ENCODE peak calls at places on chromosomes 1 and 21, in seven cellular contexts. S, K, Y, P, L, X and J are unnamed samples.

GRCh38 chr1:203404546-203404945 is 53.6 kb upstream of the FMOD start:
- DNase-seq in S (no peak), K (no peak), Y (no peak), P (no peak), L (no peak), X (no peak), J (no peak)

GRCh38 chr1:97680460-97680859 is 240.4 kb downstream of the DPYD start:
- DNase-seq in S (no peak), K (peak; percentile 8), Y (no peak), P (no peak), L (no peak), X (no peak), J (no peak)

GRCh38 chr1:220544901-220545303 is 17.0 kb downstream of the MARK1 start:
- DNase-seq in S (no peak), K (peak; percentile 25), Y (no peak), P (no peak), L (peak; percentile 39), X (no peak), J (no peak)

GRCh38 chr1:150493175-150493574 is 6.0 kb downstream of the TARS2 start:
- DNase-seq in S (no peak), K (no peak), Y (no peak), P (no peak), L (no peak), X (no peak), J (no peak)

GRCh38 chr1:210416681-210417080 is 88.0 kb downstream of the HHAT start:
- DNase-seq in S (no peak), K (no peak), Y (no peak), P (no peak), L (no peak), X (no peak), J (no peak)

GRCh38 chr1:168234846-168235547 is 9.2 kb downstream of the SFT2D2 start:
- DNase-seq in S (no peak), K (peak; percentile 67), Y (no peak), P (no peak), L (peak; percentile 56), X (peak; percentile 31), J (no peak)

GRCh38 chr1:219555802-219556201 is 57.1 kb downstream of the ZC3H11B start:
- DNase-seq in S (no peak), K (peak; percentile 92), Y (no peak), P (no peak), L (no peak), X (no peak), J (no peak)

GRCh38 chr21:35005077-35005476 is 44.0 kb downstream of the RUNX1 start:
- DNase-seq in S (no peak), K (no peak), Y (no peak), P (no peak), L (no peak), X (no peak), J (no peak)

GRCh38 chr1:206550446-206550845 is 43.1 kb downstream of the RASSF5 start:
- DNase-seq in S (no peak), K (peak; percentile 16), Y (no peak), P (no peak), L (no peak), X (no peak), J (no peak)
- TF ChIP-seq CTCF in S (no peak), K (no peak), Y (no peak), P (no peak), L (no peak), X (no peak), J (no peak)

GRCh38 chr1:5273280-5274003 is 619.0 kb downstream of the AJAP1 start:
- DNase-seq in S (no peak), K (no peak), Y (no peak), P (no peak), L (no peak), X (no peak), J (no peak)
- TF ChIP-seq CTCF in S (no peak), K (no peak), Y (no peak), P (no peak), L (no peak), X (no peak), J (no peak)

DNA sequence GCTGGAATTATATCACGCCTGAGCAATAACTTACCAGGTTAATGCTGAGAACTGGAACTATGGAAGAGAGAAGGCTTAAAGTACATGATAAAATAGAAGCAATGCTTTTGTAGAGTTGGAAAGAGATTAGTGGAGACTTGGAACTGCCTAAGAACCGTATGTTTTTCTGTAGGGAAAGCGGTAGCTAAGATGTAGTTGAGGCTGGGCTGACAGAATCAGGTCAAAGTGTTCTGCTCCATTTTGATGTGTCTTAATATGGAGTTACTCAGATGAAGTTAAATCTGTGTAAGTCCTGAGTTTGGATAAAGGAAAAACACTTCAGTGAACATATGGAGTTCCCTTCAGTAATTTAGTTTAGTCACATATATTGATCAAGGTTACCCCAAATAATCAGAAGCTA is 860.9 kb upstream of the CXADR start:
- DNase-seq in S (no peak), K (no peak), Y (no peak), P (no peak), L (no peak), X (no peak), J (no peak)
- TF ChIP-seq CTCF in S (no peak), K (no peak), Y (no peak), P (no peak), L (no peak), X (no peak), J (no peak)

GRCh38 chr1:145960468-145961108 is 2.8 kb upstream of the LIX1L start:
- DNase-seq in S (no peak), K (peak; percentile 66), Y (peak; percentile 89), P (peak; percentile 65), L (peak; percentile 87), X (no peak), J (peak; percentile 93)
- TF ChIP-seq CTCF in S (peak; percentile 1), K (no peak), Y (peak; percentile 28), P (no peak), L (no peak), X (no peak), J (peak; percentile 18)

GRCh38 chr1:107480548-107480947 is 339.7 kb downstream of the NTNG1 start:
- DNase-seq in S (no peak), K (no peak), Y (no peak), P (no peak), L (no peak), X (no peak), J (peak; percentile 52)

GRCh38 chr1:107474877-107475612 is 334.2 kb downstream of the NTNG1 start:
- DNase-seq in S (no peak), K (no peak), Y (no peak), P (no peak), L (no peak), X (no peak), J (no peak)

GRCh38 chr1:107473065-107473464 is 332.2 kb downstream of the NTNG1 start:
- DNase-seq in S (no peak), K (no peak), Y (no peak), P (no peak), L (no peak), X (no peak), J (no peak)

GRCh38 chr1:107479865-107480264 is 339.0 kb downstream of the NTNG1 start:
- DNase-seq in S (no peak), K (no peak), Y (no peak), P (no peak), L (no peak), X (no peak), J (no peak)

GRCh38 chr1:107477233-107477632 is 336.4 kb downstream of the NTNG1 start:
- DNase-seq in S (no peak), K (no peak), Y (no peak), P (no peak), L (peak; percentile 33), X (no peak), J (no peak)
- TF ChIP-seq CTCF in S (peak; percentile 6), K (no peak), Y (no peak), P (no peak), L (peak; percentile 38), X (peak; percentile 20), J (no peak)

GRCh38 chr1:108320851-108321250 is 77.0 kb upstream of the NBPF4 start:
- DNase-seq in S (no peak), K (no peak), Y (no peak), P (no peak), L (no peak), X (no peak), J (no peak)

GRCh38 chr1:108314815-108315214 is 70.9 kb upstream of the NBPF4 start:
- DNase-seq in S (no peak), K (no peak), Y (no peak), P (no peak), L (no peak), X (no peak), J (no peak)

DNA sequence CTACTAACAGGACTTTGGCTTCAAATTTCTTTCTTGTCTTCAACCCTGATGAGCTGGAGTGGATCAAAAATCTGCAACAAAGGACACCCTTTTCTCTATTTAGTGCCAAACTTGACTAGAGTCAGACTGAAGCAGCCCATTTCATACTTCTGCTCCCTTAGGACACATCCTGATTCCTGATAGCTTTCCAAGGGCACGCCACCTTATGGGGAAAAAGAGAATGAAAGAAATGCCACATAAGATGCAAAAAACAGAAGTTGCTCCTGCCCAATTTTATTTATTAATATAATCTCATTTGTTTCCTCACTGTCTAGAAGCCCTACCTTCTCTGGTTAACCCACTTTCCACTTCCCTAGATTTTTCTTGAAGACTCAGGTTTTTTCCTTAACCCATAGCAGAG is 72.7 kb upstream of the NBPF4 start:
- DNase-seq in S (no peak), K (peak; percentile 21), Y (no peak), P (no peak), L (no peak), X (peak; percentile 15), J (no peak)
- TF ChIP-seq CTCF in S (peak; percentile 24), K (peak; percentile 32), Y (no peak), P (no peak), L (no peak), X (peak; percentile 48), J (no peak)

GRCh38 chr1:67013573-67013972 is 40.4 kb downstream of the SLC35D1 start:
- DNase-seq in S (no peak), K (peak; percentile 61), Y (no peak), P (no peak), L (peak; percentile 20), X (no peak), J (no peak)
- TF ChIP-seq CTCF in S (no peak), K (no peak), Y (no peak), P (no peak), L (no peak), X (no peak), J (no peak)